ENCODE peak calls at places on chromosome 9, in nine cellular contexts. D is tibial artery; N is heart left ventricle; C is progenitor cell of endocrine pancreas; V is upper lobe of right lung; Q is activated T-cell treated with anti-CD3 and anti-CD28 coated beads, Interleukin-2, amount 50 U/mL, for 1 hour; S is SK-N-SH; K is mesendoderm; L is posterior cingulate gyrus. J is an unnamed sample.

GRCh38 chr9:16625831-16626230 is 244.6 kb downstream of the BNC2 start:
- DNase-seq in D (no peak), S (no peak), Q (no peak), V (no peak), K (peak; percentile 69), N (no peak), L (no peak), C (no peak), J (no peak)

GRCh38 chr9:124007157-124007460 is 4.5 kb upstream of the LHX2 start:
- DNase-seq in K (no peak), C (no peak), L (no peak), S (no peak), D (no peak), V (no peak), Q (no peak), N (no peak), J (no peak)

GRCh38 chr9:33287087-33287490 is 3.2 kb upstream of the NFX1 start:
- DNase-seq in V (no peak), C (no peak), N (peak; percentile 34), K (peak; percentile 72), Q (peak; percentile 36), S (peak; percentile 65), L (peak; percentile 28), D (peak; percentile 28), J (peak; percentile 70)

GRCh38 chr9:96691326-96691725 is 36.2 kb upstream of the PRXL2C start:
- DNase-seq in C (no peak), Q (no peak), D (no peak), V (no peak), K (peak; percentile 47), N (no peak), L (no peak), S (no peak), J (no peak)

GRCh38 chr9:110578575-110578895 is 1.0 kb downstream of the SVEP1 start:
- DNase-seq in C (no peak), K (no peak), S (no peak), D (no peak), Q (no peak), L (no peak), V (no peak), N (no peak), J (no peak)

GRCh38 chr9:89168901-89169813 is 9.5 kb downstream of the SHC3 start:
- DNase-seq in Q (no peak), K (no peak), S (no peak), C (no peak), V (no peak), L (no peak), N (no peak), D (no peak), J (no peak)

GRCh38 chr9:98944130-98945074 is 695 bp downstream of the COL15A1 start:
- DNase-seq in V (no peak), S (peak; percentile 42), L (no peak), C (peak; percentile 14), N (peak; percentile 61), Q (no peak), K (no peak), D (no peak), J (peak; percentile 62)

GRCh38 chr9:131423171-131423581 is 29.3 kb downstream of the PRRC2B start:
- DNase-seq in N (peak; percentile 70), L (peak; percentile 73), S (peak; percentile 84), Q (peak; percentile 29), C (no peak), K (peak; percentile 96), D (peak; percentile 58), V (no peak), J (peak; percentile 67)

GRCh38 chr9:128304151-128304970 is 17.9 kb downstream of the TRUB2 start:
- DNase-seq in N (no peak), D (no peak), Q (no peak), C (no peak), S (no peak), L (no peak), K (no peak), V (no peak), J (no peak)

GRCh38 chr9:135376511-135377173 is 102.9 kb upstream of the PPP1R26 start:
- DNase-seq in N (no peak), S (peak; percentile 59), V (no peak), Q (no peak), C (no peak), D (no peak), K (no peak), L (peak; percentile 28), J (no peak)

GRCh38 chr9:28389411-28389810 is 816.1 kb upstream of the C9orf72 start:
- DNase-seq in L (no peak), C (no peak), V (no peak), N (no peak), S (no peak), Q (no peak), K (peak; percentile 86), D (no peak), J (no peak)

GRCh38 chr9:19903076-19903475 is 114.2 kb upstream of the SLC24A2 start:
- DNase-seq in K (no peak), D (no peak), V (no peak), Q (no peak), S (no peak), C (no peak), L (no peak), N (no peak), J (no peak)

GRCh38 chr9:123360161-123361085 is 4.4 kb downstream of the CRB2 start:
- DNase-seq in K (peak; percentile 98), D (no peak), Q (peak; percentile 32), V (peak; percentile 82), L (peak; percentile 59), C (peak; percentile 93), N (no peak), S (peak; percentile 85), J (peak; percentile 96)

GRCh38 chr9:37953775-37954437 is 50.0 kb upstream of the SLC25A51 start:
- DNase-seq in N (peak; percentile 62), D (no peak), C (no peak), S (no peak), K (peak; percentile 56), L (no peak), Q (no peak), V (no peak), J (no peak)

GRCh38 chr9:126791406-126792230 is 13.2 kb upstream of the ZBTB43 start:
- DNase-seq in V (peak; percentile 30), L (no peak), S (no peak), Q (no peak), K (peak; percentile 41), N (no peak), C (no peak), D (no peak), J (no peak)

GRCh38 chr9:115142502-115143265 is 24.7 kb upstream of the TNC start:
- DNase-seq in D (no peak), N (no peak), K (no peak), C (no peak), Q (no peak), V (no peak), L (peak; percentile 50), S (no peak), J (no peak)

GRCh38 chr9:76353280-76353679 is 40.9 kb downstream of the RFK start:
- DNase-seq in N (no peak), K (no peak), D (no peak), Q (no peak), C (no peak), L (no peak), V (no peak), S (no peak), J (no peak)

GRCh38 chr9:114894801-114895433 is 35.5 kb downstream of the TNFSF8 start:
- DNase-seq in K (peak; percentile 99), Q (no peak), C (no peak), D (no peak), N (peak; percentile 34), S (no peak), V (no peak), L (no peak), J (no peak)

GRCh38 chr9:96483197-96483596 is 33.2 kb downstream of the HABP4 start:
- DNase-seq in S (no peak), N (no peak), L (no peak), C (no peak), D (no peak), V (no peak), K (no peak), Q (no peak), J (no peak)

GRCh38 chr9:78863531-78863930 is 566.6 kb downstream of the PSAT1 start:
- DNase-seq in C (no peak), K (no peak), D (no peak), V (no peak), N (no peak), S (no peak), L (no peak), Q (no peak), J (no peak)

GRCh38 chr9:7094052-7094451 is 336.3 kb downstream of the KDM4C start:
- DNase-seq in V (no peak), Q (no peak), C (no peak), L (no peak), D (no peak), S (peak; percentile 17), N (no peak), K (peak; percentile 64), J (peak; percentile 38)

GRCh38 chr9:136676920-136677686 is 10.2 kb downstream of the AGPAT2 start:
- DNase-seq in V (no peak), Q (no peak), N (no peak), D (no peak), S (no peak), C (no peak), L (no peak), K (no peak), J (no peak)

GRCh38 chr9:93459432-93459847 is 6.1 kb upstream of the FAM120AOS start:
- DNase-seq in Q (no peak), K (no peak), N (no peak), C (no peak), D (no peak), L (no peak), V (no peak), S (no peak), J (no peak)

GRCh38 chr9:128310461-128310860 is 11.8 kb downstream of the TRUB2 start:
- DNase-seq in N (peak; percentile 80), S (no peak), C (no peak), K (no peak), D (no peak), Q (no peak), L (no peak), V (no peak), J (no peak)

GRCh38 chr9:113463418-113464285 is at the start of gene RGS3:
- DNase-seq in Q (no peak), N (peak; percentile 83), L (peak; percentile 21), V (peak; percentile 89), C (peak; percentile 71), D (no peak), K (peak; percentile 64), S (no peak), J (peak; percentile 52)

GRCh38 chr9:124843635-124844034 is 9.6 kb upstream of the WDR38 start:
- DNase-seq in Q (no peak), S (no peak), D (no peak), C (no peak), V (no peak), N (no peak), L (no peak), K (no peak), J (no peak)

GRCh38 chr9:72065076-72065475 is 4.7 kb upstream of the C9orf57 start:
- DNase-seq in D (no peak), N (no peak), K (no peak), Q (no peak), C (no peak), S (no peak), V (no peak), L (no peak), J (no peak)

GRCh38 chr9:122822056-122822455 is 6.3 kb downstream of the PDCL start:
- DNase-seq in V (no peak), D (no peak), K (no peak), Q (no peak), S (no peak), C (no peak), N (no peak), L (no peak), J (no peak)

GRCh38 chr9:91188719-91189590 is 172.8 kb downstream of the AUH start:
- DNase-seq in D (no peak), V (no peak), C (no peak), Q (no peak), S (no peak), N (no peak), L (no peak), K (no peak), J (no peak)

GRCh38 chr9:122126340-122127333 is 32.9 kb downstream of the NDUFA8 start:
- DNase-seq in N (no peak), D (no peak), C (no peak), L (no peak), K (peak; percentile 91), V (no peak), Q (no peak), S (peak; percentile 53), J (no peak)

GRCh38 chr9:133591116-133591910 is 17.9 kb downstream of the FAM163B start:
- DNase-seq in V (no peak), C (no peak), D (no peak), S (no peak), L (no peak), N (no peak), K (no peak), Q (no peak), J (no peak)